ENCODE peak calls at places on chromosome 6, in seven cellular contexts. I, X, N, T, D, R and J are unnamed samples.

GRCh38 chr6:13454286-13455221 is 32.8 kb downstream of the GFOD1 start:
- ATAC-seq in I (no peak), X (peak), N (peak), T (peak), D (no peak), R (peak), J (peak)

GRCh38 chr6:125197795-125198269 is 44.3 kb downstream of the TPD52L1 start:
- ATAC-seq in I (peak), X (no peak), N (peak), T (peak), D (peak), R (peak), J (peak)

GRCh38 chr6:21348462-21349195 is 244.9 kb upstream of the SOX4 start:
- ATAC-seq in I (peak), X (no peak), N (no peak), T (peak), D (peak), R (no peak), J (no peak)

GRCh38 chr6:16760536-16761468 is at the start of gene ATXN1:
- ATAC-seq in I (peak), X (no peak), N (peak), T (no peak), D (peak), R (no peak), J (no peak)

GRCh38 chr6:166017032-166017635 is 150.5 kb downstream of the TBXT start:
- ATAC-seq in I (no peak), X (no peak), N (no peak), T (no peak), D (no peak), R (no peak), J (no peak)

GRCh38 chr6:61711849-61712248 is 574.2 kb downstream of the KHDRBS2 start:
- ATAC-seq in I (peak), X (no peak), N (no peak), T (no peak), D (no peak), R (no peak), J (no peak)

GRCh38 chr6:33723576-33724085 is 12.1 kb upstream of the UQCC2 start:
- ATAC-seq in I (no peak), X (no peak), N (no peak), T (no peak), D (no peak), R (no peak), J (no peak)

GRCh38 chr6:56752009-56752408 is 109.3 kb upstream of the DST start:
- ATAC-seq in I (peak), X (peak), N (no peak), T (peak), D (no peak), R (no peak), J (no peak)

GRCh38 chr6:25652007-25652515 is at the start of gene SCGN:
- ATAC-seq in I (peak), X (no peak), N (peak), T (no peak), D (no peak), R (peak), J (no peak)

GRCh38 chr6:125872259-125872921 is 81.6 kb downstream of the NCOA7 start:
- ATAC-seq in I (no peak), X (no peak), N (no peak), T (no peak), D (peak), R (peak), J (no peak)

GRCh38 chr6:18784794-18785193 is 397.6 kb downstream of the RNF144B start:
- ATAC-seq in I (no peak), X (no peak), N (no peak), T (no peak), D (no peak), R (no peak), J (no peak)
- H3K4me3 ChIP-seq in I (no peak), X (no peak), N (no peak), T (no peak), D (no peak), R (no peak), J (no peak)

GRCh38 chr6:78910611-78911134 is 43.3 kb downstream of the IRAK1BP1 start:
- ATAC-seq in I (peak), X (peak), N (no peak), T (no peak), D (peak), R (no peak), J (no peak)
- TF ChIP-seq POLR2AphosphoS5 in I (no peak), X (no peak), N (no peak), T (no peak), D (no peak), R (no peak), J (no peak)

DNA sequence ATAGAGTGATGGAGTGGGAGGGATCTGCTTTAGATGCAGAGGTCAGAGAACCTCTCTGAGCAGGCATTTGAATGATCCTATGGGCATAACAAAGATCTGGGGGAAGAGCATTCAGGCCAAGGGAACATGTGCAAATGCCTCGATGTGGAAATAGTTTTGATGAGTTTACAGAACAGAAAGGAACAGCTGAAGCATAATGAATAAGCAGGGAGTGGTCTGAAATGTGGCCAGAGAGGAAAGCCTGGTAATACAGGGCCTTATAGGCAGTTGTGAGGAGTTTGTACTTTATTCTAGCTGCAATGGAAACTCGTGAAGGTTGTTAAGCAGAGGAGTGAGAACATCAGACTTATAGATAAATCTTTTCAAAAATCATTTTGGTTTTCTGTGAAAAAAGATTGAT is 33.0 kb upstream of the ME1 start:
- ATAC-seq in I (no peak), X (no peak), N (no peak), T (no peak), D (no peak), R (no peak), J (no peak)
- TF ChIP-seq CTCF in I (no peak), X (no peak), N (no peak), T (no peak), D (no peak), R (no peak), J (no peak)

GRCh38 chr6:159047896-159048685 is 3.3 kb upstream of the TAGAP start:
- ATAC-seq in I (no peak), X (no peak), N (no peak), T (no peak), D (no peak), R (no peak), J (no peak)
- H3K4me3 ChIP-seq in I (no peak), X (no peak), N (no peak), T (no peak), D (no peak), R (no peak), J (no peak)

GRCh38 chr6:111685506-111685905 is 79.8 kb upstream of the TRAF3IP2 start:
- ATAC-seq in I (no peak), X (no peak), N (no peak), T (no peak), D (peak), R (no peak), J (no peak)

GRCh38 chr6:111687652-111688051 is 82.0 kb upstream of the TRAF3IP2 start:
- ATAC-seq in I (no peak), X (no peak), N (no peak), T (no peak), D (no peak), R (no peak), J (no peak)

GRCh38 chr6:111683749-111684267 is 78.1 kb upstream of the TRAF3IP2 start:
- ATAC-seq in I (no peak), X (no peak), N (no peak), T (no peak), D (no peak), R (no peak), J (peak)

GRCh38 chr6:111685058-111685457 is 79.4 kb upstream of the TRAF3IP2 start:
- ATAC-seq in I (no peak), X (no peak), N (no peak), T (no peak), D (no peak), R (no peak), J (no peak)

GRCh38 chr6:111686249-111686997 is 80.7 kb upstream of the TRAF3IP2 start:
- ATAC-seq in I (peak), X (no peak), N (no peak), T (no peak), D (no peak), R (no peak), J (no peak)
- TF ChIP-seq POLR2AphosphoS5 in I (no peak), X (no peak), N (no peak), T (no peak), D (no peak), R (no peak), J (no peak)

GRCh38 chr6:39904946-39905639 is 29.2 kb downstream of the MOCS1 start:
- ATAC-seq in I (no peak), X (no peak), N (no peak), T (no peak), D (no peak), R (no peak), J (no peak)
- TF ChIP-seq CTCF in I (peak), X (no peak), N (no peak), T (no peak), D (no peak), R (no peak), J (no peak)

DNA sequence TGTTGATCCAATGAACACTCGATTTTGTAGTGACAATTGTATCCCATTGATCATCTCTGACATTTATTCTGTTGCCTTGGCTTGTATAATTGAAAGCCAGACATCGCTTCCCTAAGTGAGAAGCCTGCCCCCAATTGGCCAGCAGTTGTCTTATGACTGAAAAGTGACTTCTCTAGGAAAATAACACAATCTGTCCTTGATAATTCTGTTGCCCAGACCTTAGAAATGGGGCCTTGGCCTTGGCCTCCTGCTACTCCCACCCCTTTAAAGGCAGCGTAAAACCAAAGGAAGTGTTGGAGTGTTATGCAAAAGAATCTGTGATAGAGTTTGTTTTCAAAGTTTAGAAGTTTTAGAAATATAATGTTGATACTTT is 39.8 kb downstream of the TXLNB start:
- ATAC-seq in I (no peak), X (no peak), N (no peak), T (no peak), D (no peak), R (no peak), J (no peak)
- H3K4me3 ChIP-seq in I (no peak), X (no peak), N (no peak), T (no peak), D (no peak), R (no peak), J (no peak)

GRCh38 chr6:29025927-29026585 is 18.9 kb downstream of the OR2W1 start:
- ATAC-seq in I (no peak), X (no peak), N (no peak), T (no peak), D (no peak), R (peak), J (no peak)
- TF ChIP-seq POLR2AphosphoS5 in I (no peak), X (no peak), N (no peak), T (no peak), D (no peak), R (no peak), J (no peak)